ENCODE peak calls at places on chromosomes 16 and 17, in seven cellular contexts. H is left ventricle myocardium inferior, F is left colon, O is HTR-8/SVneo, C is HT1080, L is transverse colon, M is GDM1. J is an unnamed sample.

GRCh38 chr16:55323637-55324490 is at the start of gene IRX6:
- DNase-seq in C (no peak), L (no peak), M (no peak), H (peak), F (no peak), O (no peak), J (no peak)

GRCh38 chr17:45757431-45758218 is 26.5 kb upstream of the CRHR1 start:
- DNase-seq in F (no peak), M (no peak), O (no peak), H (no peak), L (no peak), C (no peak), J (no peak)

GRCh38 chr16:30350134-30350871 is 4.8 kb downstream of the CD2BP2 start:
- DNase-seq in H (no peak), F (no peak), L (peak), M (no peak), O (no peak), C (no peak), J (no peak)

GRCh38 chr17:46930083-46930482 is 7.1 kb downstream of the GOSR2 start:
- DNase-seq in M (no peak), C (no peak), O (no peak), H (no peak), L (no peak), F (no peak), J (no peak)

GRCh38 chr17:77372444-77373297 is 231.9 kb downstream of the SEC14L1 start:
- DNase-seq in M (peak), F (peak), C (no peak), H (peak), O (peak), L (peak), J (peak)

GRCh38 chr17:82358467-82359350 is at the start of gene TEX19:
- DNase-seq in H (no peak), C (peak), L (no peak), O (peak), M (no peak), F (no peak), J (no peak)

GRCh38 chr16:79776243-79776884 is 175.8 kb upstream of the MAF start:
- DNase-seq in C (no peak), F (peak), H (peak), M (no peak), L (peak), O (no peak), J (peak)

GRCh38 chr16:88197481-88198456 is 185.0 kb upstream of the ZNF469 start:
- DNase-seq in O (no peak), H (no peak), F (no peak), M (no peak), L (no peak), C (no peak), J (no peak)

GRCh38 chr17:76957600-76958464 is 89.6 kb downstream of the MGAT5B start:
- DNase-seq in O (no peak), L (no peak), F (no peak), M (no peak), H (no peak), C (no peak), J (no peak)

GRCh38 chr17:4960279-4960922 is 7.2 kb downstream of the SPAG7 start:
- DNase-seq in L (no peak), M (no peak), O (no peak), C (no peak), F (no peak), H (no peak), J (no peak)

GRCh38 chr16:23826528-23827244 is 9.1 kb upstream of the PRKCB start:
- DNase-seq in C (no peak), O (no peak), M (peak), F (no peak), H (no peak), L (no peak), J (no peak)

GRCh38 chr17:43599835-43600234 is 53.7 kb upstream of the ETV4 start:
- DNase-seq in C (peak), M (no peak), O (no peak), H (no peak), L (no peak), F (no peak), J (no peak)

GRCh38 chr17:19739241-19740201 is 8.6 kb downstream of the ALDH3A1 start:
- DNase-seq in M (no peak), C (no peak), F (no peak), H (no peak), O (no peak), L (no peak), J (no peak)

GRCh38 chr17:56786989-56787482 is 46.7 kb downstream of the C17orf67 start:
- DNase-seq in F (no peak), H (no peak), C (peak), M (peak), L (peak), O (peak), J (no peak)

GRCh38 chr16:84647830-84648594 is at the start of gene KLHL36:
- DNase-seq in C (no peak), F (peak), M (no peak), O (peak), H (peak), L (peak), J (peak)

GRCh38 chr16:84031556-84031955 is 11.0 kb downstream of the SLC38A8 start:
- DNase-seq in H (no peak), L (no peak), F (no peak), C (no peak), M (no peak), O (no peak), J (no peak)

GRCh38 chr17:76265624-76266243 is 586 bp downstream of the UBALD2 start:
- DNase-seq in F (peak), O (no peak), H (peak), C (no peak), L (peak), M (no peak), J (peak)

GRCh38 chr17:55067697-55068439 is 99.3 kb downstream of the STXBP4 start:
- DNase-seq in C (peak), O (no peak), L (no peak), F (no peak), H (no peak), M (no peak), J (no peak)

GRCh38 chr16:84755004-84755672 is 55.3 kb downstream of the USP10 start:
- DNase-seq in H (no peak), O (no peak), F (no peak), L (no peak), C (no peak), M (no peak), J (no peak)

GRCh38 chr17:43732961-43733360 is 25.6 kb downstream of the SOST start:
- DNase-seq in L (no peak), M (no peak), H (no peak), F (no peak), O (peak), C (peak), J (no peak)

GRCh38 chr17:32495347-32496253 is 8.8 kb downstream of the CDK5R1 start:
- DNase-seq in H (no peak), O (no peak), L (no peak), C (no peak), F (no peak), M (no peak), J (peak)

GRCh38 chr17:27268394-27269085 is 25.4 kb upstream of the WSB1 start:
- DNase-seq in F (no peak), L (no peak), H (no peak), C (no peak), O (no peak), M (no peak), J (no peak)

GRCh38 chr17:7842380-7842949 is 8.4 kb downstream of the KDM6B start:
- DNase-seq in L (peak), O (peak), H (peak), C (peak), M (peak), F (peak), J (peak)

GRCh38 chr17:38547439-38547838 is 58.3 kb downstream of the SRCIN1 start:
- DNase-seq in H (no peak), L (no peak), C (no peak), M (peak), F (no peak), O (no peak), J (no peak)

GRCh38 chr17:72566671-72567484 is 446.1 kb downstream of the SOX9 start:
- DNase-seq in F (no peak), H (no peak), C (no peak), O (no peak), L (no peak), M (no peak), J (no peak)

GRCh38 chr16:87831421-87832136 is 37.7 kb downstream of the SLC7A5 start:
- DNase-seq in C (no peak), O (no peak), H (no peak), L (no peak), F (no peak), M (no peak), J (no peak)

GRCh38 chr17:69336580-69336979 is 9.6 kb upstream of the ABCA5 start:
- DNase-seq in F (no peak), L (no peak), M (no peak), O (no peak), H (no peak), C (no peak), J (no peak)

GRCh38 chr16:72036098-72036497 is 18.2 kb upstream of the HP start:
- DNase-seq in M (no peak), L (no peak), F (no peak), C (no peak), O (no peak), H (no peak), J (no peak)

GRCh38 chr16:90046971-90047713 is 27.9 kb upstream of the DBNDD1 start:
- DNase-seq in L (peak), O (peak), M (no peak), F (peak), C (no peak), H (peak), J (peak)

GRCh38 chr16:668519-669171 is 713 bp downstream of the RHOT2 start:
- DNase-seq in H (no peak), O (no peak), L (no peak), M (no peak), C (no peak), F (no peak), J (no peak)

J was measured in ovary.